ENCODE peak calls at places on chromosomes 6 and 20, in four cellular contexts. Q is HTR-8/SVneo, I is tibial nerve, B is NCI-H1105. N is an unnamed sample.

GRCh38 chr6:108651781-108652227 is 91.1 kb downstream of the FOXO3 start:
- DNase-seq in B (no peak), Q (no peak), I (no peak), N (no peak)

GRCh38 chr6:111481836-111482235 is 1.2 kb downstream of the REV3L start:
- DNase-seq in B (peak; percentile 27), Q (no peak), I (no peak), N (peak; percentile 38)

GRCh38 chr20:45925821-45926506 is 8.5 kb upstream of the PCIF1 start:
- DNase-seq in B (no peak), Q (no peak), I (no peak), N (no peak)

GRCh38 chr20:5660346-5660745 is 89.9 kb upstream of the SHLD1 start:
- DNase-seq in Q (no peak), B (no peak), I (no peak), N (no peak)

GRCh38 chr20:45670139-45670538 is at the start of gene WFDC11:
- DNase-seq in B (no peak), Q (no peak), I (no peak), N (no peak)

GRCh38 chr6:75932067-75932466 is 140.4 kb downstream of the IMPG1 start:
- DNase-seq in I (no peak), B (peak; percentile 26), Q (no peak), N (no peak)

GRCh38 chr20:24451428-24451827 is 18.0 kb upstream of the SYNDIG1 start:
- DNase-seq in B (no peak), Q (no peak), I (no peak), N (no peak)

GRCh38 chr20:35773154-35773751 is 1.4 kb downstream of the PHF20 start:
- DNase-seq in B (no peak), I (no peak), Q (no peak), N (no peak)

GRCh38 chr6:42375007-42375635 is 76.6 kb downstream of the TRERF1 start:
- DNase-seq in B (no peak), I (no peak), Q (no peak), N (no peak)

GRCh38 chr20:63917811-63918210 is 22.9 kb downstream of the DNAJC5 start:
- DNase-seq in B (no peak), Q (no peak), I (no peak), N (no peak)

GRCh38 chr6:6661191-6661590 is 72.7 kb downstream of the LY86 start:
- DNase-seq in B (no peak), Q (no peak), I (no peak), N (no peak)

GRCh38 chr20:20680991-20681508 is 31.4 kb downstream of the RALGAPA2 start:
- DNase-seq in B (no peak), Q (no peak), I (no peak), N (no peak)

GRCh38 chr6:12962995-12963394 is 246.4 kb downstream of the PHACTR1 start:
- DNase-seq in I (no peak), B (no peak), Q (no peak), N (no peak)

GRCh38 chr20:9919271-9920014 is 80.6 kb upstream of the PAK5 start:
- DNase-seq in Q (no peak), B (no peak), I (no peak), N (no peak)

GRCh38 chr6:111462770-111463391 is 20.1 kb downstream of the REV3L start:
- DNase-seq in Q (no peak), I (no peak), B (no peak), N (peak; percentile 63)

GRCh38 chr6:63295553-63295952 is 24.2 kb downstream of the LGSN start:
- DNase-seq in I (no peak), Q (no peak), B (no peak), N (peak; percentile 30)

GRCh38 chr20:63695419-63696310 is 787 bp upstream of the TNFRSF6B start:
- DNase-seq in Q (no peak), B (no peak), I (no peak), N (no peak)

GRCh38 chr20:33470457-33470856 is 19.4 kb upstream of the CBFA2T2 start:
- DNase-seq in I (no peak), B (no peak), Q (no peak), N (no peak)

GRCh38 chr6:46749731-46750130 is 3.0 kb downstream of the ANKRD66 start:
- DNase-seq in B (no peak), I (no peak), Q (no peak), N (no peak)

GRCh38 chr6:89941031-89941775 is 46.9 kb downstream of the GJA10 start:
- DNase-seq in I (peak; percentile 29), Q (no peak), B (peak; percentile 15), N (no peak)